ENCODE peak calls at places on chromosome 5, in eight cellular contexts. One of them, this sample, is unnamed.

GRCh38 chr5:160970605-160971191 is 118.7 kb upstream of the ATP10B start:
- DNase-seq in psoas muscle: no peak
- DNase-seq in stomach: no peak
- DNase-seq in GM23338: peak; percentile 68
- DNase-seq in keratinocyte: no peak
- DNase-seq in CD4-positive, CD25-positive, alpha-beta regulatory T cell: no peak
- DNase-seq in neural progenitor cell: peak; percentile 49
- DNase-seq in A549: no peak
- DNase-seq in this sample: no peak

GRCh38 chr5:116428966-116429365 is 145.7 kb downstream of the SEMA6A start:
- DNase-seq in stomach: no peak
- DNase-seq in keratinocyte: no peak
- DNase-seq in A549: no peak
- DNase-seq in neural progenitor cell: no peak
- DNase-seq in psoas muscle: no peak
- DNase-seq in GM23338: no peak
- DNase-seq in CD4-positive, CD25-positive, alpha-beta regulatory T cell: no peak
- DNase-seq in this sample: no peak

GRCh38 chr5:76403963-76404693 is 1.0 kb downstream of the IQGAP2 start:
- DNase-seq in keratinocyte: no peak
- DNase-seq in A549: peak; percentile 6
- DNase-seq in neural progenitor cell: peak; percentile 79
- DNase-seq in stomach: peak; percentile 79
- DNase-seq in psoas muscle: peak; percentile 53
- DNase-seq in GM23338: peak; percentile 93
- DNase-seq in CD4-positive, CD25-positive, alpha-beta regulatory T cell: peak; percentile 88
- DNase-seq in this sample: peak; percentile 37

GRCh38 chr5:148788636-148789035 is 37.8 kb upstream of the ADRB2 start:
- DNase-seq in keratinocyte: no peak
- DNase-seq in CD4-positive, CD25-positive, alpha-beta regulatory T cell: no peak
- DNase-seq in stomach: no peak
- DNase-seq in GM23338: no peak
- DNase-seq in psoas muscle: no peak
- DNase-seq in A549: no peak
- DNase-seq in neural progenitor cell: no peak
- DNase-seq in this sample: no peak

GRCh38 chr5:34658023-34658422 is 1.9 kb downstream of the RAI14 start:
- DNase-seq in A549: peak; percentile 82
- DNase-seq in psoas muscle: no peak
- DNase-seq in CD4-positive, CD25-positive, alpha-beta regulatory T cell: no peak
- DNase-seq in stomach: no peak
- DNase-seq in keratinocyte: no peak
- DNase-seq in neural progenitor cell: no peak
- DNase-seq in GM23338: peak; percentile 38
- DNase-seq in this sample: no peak

GRCh38 chr5:180467028-180467427 is 27.2 kb upstream of the CNOT6 start:
- DNase-seq in A549: peak; percentile 83
- DNase-seq in neural progenitor cell: no peak
- DNase-seq in stomach: peak; percentile 70
- DNase-seq in keratinocyte: peak; percentile 26
- DNase-seq in GM23338: no peak
- DNase-seq in psoas muscle: peak; percentile 68
- DNase-seq in CD4-positive, CD25-positive, alpha-beta regulatory T cell: no peak
- DNase-seq in this sample: peak; percentile 84

GRCh38 chr5:141713616-141714309 is 31.7 kb upstream of the ARAP3 start:
- DNase-seq in CD4-positive, CD25-positive, alpha-beta regulatory T cell: no peak
- DNase-seq in neural progenitor cell: no peak
- DNase-seq in psoas muscle: no peak
- DNase-seq in stomach: no peak
- DNase-seq in A549: no peak
- DNase-seq in keratinocyte: peak; percentile 97
- DNase-seq in GM23338: no peak
- DNase-seq in this sample: no peak

GRCh38 chr5:36724429-36725332 is 118.3 kb downstream of the SLC1A3 start:
- DNase-seq in psoas muscle: peak; percentile 56
- DNase-seq in stomach: peak; percentile 36
- DNase-seq in keratinocyte: no peak
- DNase-seq in A549: peak; percentile 25
- DNase-seq in GM23338: peak; percentile 60
- DNase-seq in neural progenitor cell: no peak
- DNase-seq in CD4-positive, CD25-positive, alpha-beta regulatory T cell: peak; percentile 60
- DNase-seq in this sample: peak; percentile 60

GRCh38 chr5:143399616-143400540 is 3.6 kb downstream of the NR3C1 start:
- DNase-seq in psoas muscle: no peak
- DNase-seq in stomach: no peak
- DNase-seq in keratinocyte: no peak
- DNase-seq in A549: no peak
- DNase-seq in neural progenitor cell: no peak
- DNase-seq in CD4-positive, CD25-positive, alpha-beta regulatory T cell: no peak
- DNase-seq in GM23338: no peak
- DNase-seq in this sample: no peak
- H3K4me1 ChIP-seq in psoas muscle: peaks cover 15% of the 10 kb centered on the region
- H3K4me1 ChIP-seq in stomach: peaks cover 41% of the 10 kb centered on the region
- H3K4me1 ChIP-seq in keratinocyte: peaks cover 21% of the 10 kb centered on the region
- H3K4me1 ChIP-seq in A549: peaks cover 7% of the 10 kb centered on the region
- H3K4me1 ChIP-seq in neural progenitor cell: peaks cover 34% of the 10 kb centered on the region
- H3K4me1 ChIP-seq in CD4-positive, CD25-positive, alpha-beta regulatory T cell: peaks cover 77% of the 10 kb centered on the region
- H3K4me1 ChIP-seq in GM23338: peaks cover 70% of the 10 kb centered on the region
- H3K4me1 ChIP-seq in this sample: peaks cover 2% of the 10 kb centered on the region

GRCh38 chr5:128537999-128538248 is at the start of gene FBN2:
- DNase-seq in keratinocyte: no peak
- DNase-seq in stomach: no peak
- DNase-seq in CD4-positive, CD25-positive, alpha-beta regulatory T cell: no peak
- DNase-seq in neural progenitor cell: no peak
- DNase-seq in psoas muscle: no peak
- DNase-seq in A549: no peak
- DNase-seq in GM23338: no peak
- DNase-seq in this sample: no peak

GRCh38 chr5:128536229-128536860 is 1.7 kb downstream of the FBN2 start:
- DNase-seq in stomach: no peak
- DNase-seq in A549: no peak
- DNase-seq in GM23338: peak; percentile 64
- DNase-seq in keratinocyte: no peak
- DNase-seq in psoas muscle: no peak
- DNase-seq in neural progenitor cell: peak; percentile 76
- DNase-seq in CD4-positive, CD25-positive, alpha-beta regulatory T cell: no peak
- DNase-seq in this sample: no peak

GRCh38 chr5:128536861-128537305 is 1.2 kb downstream of the FBN2 start:
- DNase-seq in neural progenitor cell: peak; percentile 76
- DNase-seq in keratinocyte: no peak
- DNase-seq in GM23338: peak; percentile 55
- DNase-seq in A549: no peak
- DNase-seq in CD4-positive, CD25-positive, alpha-beta regulatory T cell: no peak
- DNase-seq in psoas muscle: no peak
- DNase-seq in stomach: no peak
- DNase-seq in this sample: no peak

GRCh38 chr5:128538249-128539037 is 398 bp upstream of the FBN2 start:
- DNase-seq in psoas muscle: peak; percentile 56
- DNase-seq in keratinocyte: peak; percentile 52
- DNase-seq in neural progenitor cell: peak; percentile 96
- DNase-seq in stomach: no peak
- DNase-seq in GM23338: peak; percentile 88
- DNase-seq in CD4-positive, CD25-positive, alpha-beta regulatory T cell: no peak
- DNase-seq in A549: peak; percentile 63
- DNase-seq in this sample: no peak

DNA sequence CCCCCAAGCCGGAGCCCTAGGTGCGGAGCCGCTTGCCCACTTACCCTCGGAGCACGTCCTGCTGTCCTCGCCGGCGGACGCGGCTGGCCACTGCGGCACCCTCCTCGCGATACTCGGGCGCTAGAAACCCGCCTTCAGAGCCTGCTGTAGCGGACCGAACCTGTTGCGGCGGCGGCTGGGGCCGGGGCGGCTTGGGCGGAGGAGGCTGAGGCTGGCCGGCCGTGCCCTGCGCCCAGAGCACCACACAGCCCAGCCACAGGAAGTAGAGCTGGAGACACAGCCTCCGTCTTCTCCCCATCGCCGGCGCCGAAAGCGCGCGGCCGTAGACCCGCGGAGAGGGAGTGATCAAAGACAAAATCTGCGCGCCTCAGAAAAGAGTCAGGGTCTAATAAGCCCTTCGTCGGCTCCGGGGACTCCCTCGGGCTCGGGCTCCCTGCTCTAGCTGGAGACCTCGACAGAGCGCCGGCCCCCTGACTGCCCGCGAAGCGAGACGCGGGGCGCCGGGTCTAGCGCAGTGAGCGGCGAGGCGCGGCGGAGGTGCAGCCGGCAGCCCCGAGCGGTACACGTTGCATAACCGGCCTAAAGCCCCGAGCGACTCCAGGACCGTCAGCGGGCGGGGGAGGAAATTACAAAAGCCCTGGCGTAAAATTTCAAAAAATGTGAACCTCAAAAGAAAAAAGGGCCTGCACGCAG is 593 bp downstream of the FBN2 start:
- DNase-seq in A549: peak; percentile 26
- DNase-seq in stomach: no peak
- DNase-seq in keratinocyte: no peak
- DNase-seq in psoas muscle: peak; percentile 49
- DNase-seq in GM23338: peak; percentile 60
- DNase-seq in CD4-positive, CD25-positive, alpha-beta regulatory T cell: no peak
- DNase-seq in neural progenitor cell: peak; percentile 73
- DNase-seq in this sample: no peak
- H3K4me3 ChIP-seq in A549: peak overlapping the region; percentile 84
- H3K4me3 ChIP-seq in stomach: peak overlapping the region; percentile 43
- H3K4me3 ChIP-seq in keratinocyte: peak overlapping the region; percentile 90
- H3K4me3 ChIP-seq in psoas muscle: peak overlapping the region; percentile 72
- H3K4me3 ChIP-seq in GM23338: peak overlapping the region; percentile 79
- H3K4me3 ChIP-seq in CD4-positive, CD25-positive, alpha-beta regulatory T cell: no peak overlapping the region
- H3K4me3 ChIP-seq in neural progenitor cell: peak overlapping the region; percentile 82
- H3K4me3 ChIP-seq in this sample: peak overlapping the region; percentile 18

GRCh38 chr5:106759152-106759551 is 911.6 kb downstream of the EFNA5 start:
- DNase-seq in psoas muscle: no peak
- DNase-seq in A549: no peak
- DNase-seq in neural progenitor cell: no peak
- DNase-seq in keratinocyte: no peak
- DNase-seq in GM23338: no peak
- DNase-seq in CD4-positive, CD25-positive, alpha-beta regulatory T cell: no peak
- DNase-seq in stomach: no peak
- DNase-seq in this sample: no peak

GRCh38 chr5:106759581-106759980 is 911.2 kb downstream of the EFNA5 start:
- DNase-seq in A549: no peak
- DNase-seq in psoas muscle: no peak
- DNase-seq in keratinocyte: no peak
- DNase-seq in GM23338: no peak
- DNase-seq in neural progenitor cell: no peak
- DNase-seq in stomach: peak; percentile 58
- DNase-seq in CD4-positive, CD25-positive, alpha-beta regulatory T cell: no peak
- DNase-seq in this sample: peak; percentile 65

GRCh38 chr5:106755066-106755465 is 915.7 kb downstream of the EFNA5 start:
- DNase-seq in stomach: no peak
- DNase-seq in psoas muscle: no peak
- DNase-seq in CD4-positive, CD25-positive, alpha-beta regulatory T cell: no peak
- DNase-seq in neural progenitor cell: peak; percentile 73
- DNase-seq in GM23338: peak; percentile 34
- DNase-seq in A549: no peak
- DNase-seq in keratinocyte: no peak
- DNase-seq in this sample: no peak

GRCh38 chr5:106757672-106758071 is 913.1 kb downstream of the EFNA5 start:
- DNase-seq in neural progenitor cell: no peak
- DNase-seq in keratinocyte: no peak
- DNase-seq in GM23338: no peak
- DNase-seq in stomach: no peak
- DNase-seq in psoas muscle: no peak
- DNase-seq in CD4-positive, CD25-positive, alpha-beta regulatory T cell: no peak
- DNase-seq in A549: no peak
- DNase-seq in this sample: no peak

DNA sequence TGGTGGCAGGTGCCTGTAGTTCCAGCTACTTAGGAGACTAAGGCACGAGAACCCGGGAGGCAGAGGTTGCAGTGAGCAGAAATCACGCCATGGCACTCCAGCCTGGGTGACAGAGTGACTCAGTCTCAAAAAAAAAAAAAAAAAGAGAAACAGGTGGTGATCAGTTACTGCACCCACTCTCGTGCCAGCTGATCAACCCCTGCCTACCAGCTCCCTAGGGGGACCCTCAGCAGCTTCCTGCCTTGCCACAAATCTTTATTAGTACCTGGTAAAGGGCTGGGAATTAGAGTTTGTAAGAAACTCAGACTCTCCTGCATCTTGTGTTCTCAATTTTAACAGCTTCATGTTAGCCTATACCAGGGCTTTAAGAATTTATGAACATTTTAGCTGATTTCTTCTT is 914.9 kb downstream of the EFNA5 start:
- DNase-seq in psoas muscle: peak; percentile 30
- DNase-seq in keratinocyte: no peak
- DNase-seq in stomach: no peak
- DNase-seq in neural progenitor cell: no peak
- DNase-seq in A549: no peak
- DNase-seq in GM23338: no peak
- DNase-seq in CD4-positive, CD25-positive, alpha-beta regulatory T cell: no peak
- DNase-seq in this sample: no peak
- H3K4me1 ChIP-seq in psoas muscle: no peaks in the 10 kb centered on the region
- H3K4me1 ChIP-seq in keratinocyte: no peaks in the 10 kb centered on the region
- H3K4me1 ChIP-seq in stomach: no peaks in the 10 kb centered on the region
- H3K4me1 ChIP-seq in neural progenitor cell: peaks cover 13% of the 10 kb centered on the region
- H3K4me1 ChIP-seq in A549: no peaks in the 10 kb centered on the region
- H3K4me1 ChIP-seq in GM23338: peaks cover 11% of the 10 kb centered on the region
- H3K4me1 ChIP-seq in CD4-positive, CD25-positive, alpha-beta regulatory T cell: no peaks in the 10 kb centered on the region
- H3K4me1 ChIP-seq in this sample: no peaks in the 10 kb centered on the region

DNA sequence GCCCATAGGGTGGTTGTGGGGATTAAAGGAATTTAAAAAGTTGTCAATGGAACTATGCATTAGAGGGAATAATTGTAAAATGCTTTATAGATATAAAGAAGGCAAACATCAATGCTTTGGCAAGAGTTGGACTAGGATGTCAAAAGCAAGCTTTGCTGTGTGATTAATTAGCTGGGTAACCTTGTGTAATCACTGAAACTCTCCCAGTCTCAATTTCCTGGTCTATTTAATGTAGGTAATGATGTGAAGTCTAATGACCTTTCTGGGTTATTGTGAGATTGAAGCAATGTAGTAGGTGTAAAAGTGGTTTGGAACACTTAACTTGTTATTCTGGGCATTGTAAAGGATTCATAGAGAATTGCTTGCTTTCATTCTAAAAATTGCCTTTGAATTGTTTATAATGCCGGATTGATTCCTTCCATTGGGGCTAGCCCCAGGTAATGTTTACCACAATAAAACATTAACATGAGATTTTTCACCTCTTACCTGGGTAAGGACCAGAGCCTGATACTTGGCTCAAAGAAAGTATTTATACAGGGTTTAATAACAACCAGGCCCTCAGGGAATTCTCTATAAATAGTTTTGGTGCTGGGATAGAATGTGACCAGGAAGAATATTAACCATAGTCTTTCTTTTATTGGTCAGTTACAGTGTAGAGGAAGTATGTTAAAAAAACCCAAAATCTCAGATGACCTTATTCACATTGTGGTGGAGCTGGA is 30.0 kb upstream of the CLINT1 start:
- DNase-seq in keratinocyte: no peak
- DNase-seq in psoas muscle: no peak
- DNase-seq in neural progenitor cell: no peak
- DNase-seq in CD4-positive, CD25-positive, alpha-beta regulatory T cell: no peak
- DNase-seq in stomach: no peak
- DNase-seq in GM23338: no peak
- DNase-seq in A549: no peak
- DNase-seq in this sample: no peak
- H3K4me3 ChIP-seq in keratinocyte: no peak overlapping the region
- H3K4me3 ChIP-seq in psoas muscle: no peak overlapping the region
- H3K4me3 ChIP-seq in neural progenitor cell: no peak overlapping the region
- H3K4me3 ChIP-seq in CD4-positive, CD25-positive, alpha-beta regulatory T cell: no peak overlapping the region
- H3K4me3 ChIP-seq in stomach: no peak overlapping the region
- H3K4me3 ChIP-seq in GM23338: no peak overlapping the region
- H3K4me3 ChIP-seq in A549: no peak overlapping the region
- H3K4me3 ChIP-seq in this sample: no peak overlapping the region